ENCODE peak calls at places on chromosomes 4 and X, in seven cellular contexts. S is fibroblast of villous mesenchyme; J is activated T-helper 9 cell treated with anti-CD3 and anti-CD28 coated beads, Interleukin-2, amount 50 U/mL, for 16 hours; U is astrocyte of the hippocampus; W is NCI-H1092; C is iPS-NIHi11; A is NCI-H1105. E is an unnamed sample.

GRCh38 chr4:139508581-139509237 is 47.3 kb downstream of the SETD7 start:
- DNase-seq in S (no peak), J (no peak), U (no peak), W (no peak), C (no peak), A (no peak), E (no peak)

GRCh38 chr4:30722916-30723270 is 2.7 kb downstream of the PCDH7 start:
- DNase-seq in S (no peak), J (no peak), U (peak; percentile 20), W (no peak), C (no peak), A (no peak), E (no peak)

GRCh38 chr4:39502034-39502658 is 25.1 kb downstream of the UGDH start:
- DNase-seq in S (peak; percentile 36), J (no peak), U (peak; percentile 63), W (no peak), C (no peak), A (no peak), E (peak; percentile 32)

GRCh38 chr4:145814246-145814645 is 124.4 kb downstream of the ZNF827 start:
- DNase-seq in S (no peak), J (no peak), U (no peak), W (no peak), C (no peak), A (no peak), E (peak; percentile 52)

GRCh38 chrX:132622130-132622529 is 133.3 kb upstream of the MBNL3 start:
- DNase-seq in S (peak; percentile 50), J (peak; percentile 11), U (peak; percentile 11), W (no peak), C (no peak), A (no peak), E (no peak)

GRCh38 chr4:2254665-2255500 is 7.0 kb downstream of the MXD4 start:
- DNase-seq in S (no peak), J (no peak), U (no peak), W (no peak), C (peak; percentile 2), A (no peak), E (no peak)

GRCh38 chr4:185718578-185719492 is 93.2 kb downstream of the SORBS2 start:
- DNase-seq in S (no peak), J (no peak), U (no peak), W (no peak), C (no peak), A (no peak), E (no peak)

GRCh38 chr4:156197216-156197615 is 243.6 kb upstream of the CTSO start:
- DNase-seq in S (no peak), J (no peak), U (no peak), W (no peak), C (peak; percentile 11), A (no peak), E (no peak)

GRCh38 chrX:153725039-153725831 is 579 bp downstream of the ABCD1 start:
- DNase-seq in S (no peak), J (no peak), U (peak; percentile 7), W (no peak), C (peak; percentile 32), A (no peak), E (no peak)